ENCODE peak calls at places on chromosomes 13 and 19, in eight cellular contexts. I is colonic mucosa, K is ecto neural progenitor cell, F is DMS153, S is HT1080, Q is memory B cell, N is progenitor cell of endocrine pancreas, B is HCEC 1CT. M is an unnamed sample.

GRCh38 chr13:44004881-44005280 is 125.2 kb downstream of the LACC1 start:
- DNase-seq in B (peak; percentile 45), N (no peak), I (no peak), Q (no peak), K (no peak), F (no peak), S (peak; percentile 87), M (no peak)

GRCh38 chr13:43307221-43307920 is 284.0 kb downstream of the DNAJC15 start:
- DNase-seq in Q (no peak), I (no peak), F (no peak), N (no peak), B (no peak), S (no peak), K (no peak), M (no peak)

GRCh38 chr19:46448601-46449000 is 19.9 kb upstream of the PNMA8C start:
- DNase-seq in I (no peak), S (no peak), Q (no peak), B (no peak), K (no peak), N (no peak), F (no peak), M (no peak)

GRCh38 chr19:43560687-43561086 is 14.6 kb downstream of the XRCC1 start:
- DNase-seq in S (peak; percentile 34), B (peak; percentile 36), F (no peak), Q (no peak), N (no peak), I (no peak), K (no peak), M (no peak)

GRCh38 chr13:60873116-60873515 is 476.1 kb downstream of the TDRD3 start:
- DNase-seq in S (no peak), N (no peak), F (no peak), Q (no peak), K (no peak), I (no peak), B (no peak), M (no peak)

GRCh38 chr13:42466609-42467008 is 107.3 kb upstream of the TNFSF11 start:
- DNase-seq in S (no peak), K (no peak), I (no peak), B (no peak), F (no peak), Q (no peak), N (no peak), M (no peak)

GRCh38 chr13:95226476-95226875 is 74.8 kb downstream of the ABCC4 start:
- DNase-seq in I (no peak), B (no peak), F (no peak), Q (no peak), S (no peak), N (no peak), K (no peak), M (no peak)

GRCh38 chr13:42807866-42808265 is 26.5 kb downstream of the FAM216B start:
- DNase-seq in S (peak; percentile 88), F (no peak), I (no peak), B (peak; percentile 83), N (no peak), Q (no peak), K (no peak), M (no peak)

GRCh38 chr19:50947123-50947522 is 5.7 kb downstream of the KLK5 start:
- DNase-seq in N (no peak), S (no peak), K (no peak), I (no peak), Q (no peak), B (no peak), F (no peak), M (no peak)

GRCh38 chr13:43573361-43573740 is 213.4 kb downstream of the ENOX1 start:
- DNase-seq in N (no peak), K (no peak), S (no peak), I (no peak), B (no peak), F (no peak), Q (no peak), M (no peak)

GRCh38 chr13:32254416-32254815 is 60.7 kb downstream of the ZAR1L start:
- DNase-seq in S (no peak), K (no peak), Q (no peak), I (no peak), B (no peak), N (no peak), F (no peak), M (no peak)

GRCh38 chr13:23462815-23463559 is 29.5 kb upstream of the SACS start:
- DNase-seq in I (no peak), K (no peak), S (no peak), N (no peak), Q (no peak), B (no peak), F (no peak), M (no peak)

GRCh38 chr13:36124236-36124822 is 6.9 kb downstream of the DCLK1 start:
- DNase-seq in K (no peak), B (no peak), I (no peak), S (peak; percentile 42), F (no peak), Q (no peak), N (no peak), M (no peak)

GRCh38 chr13:46489586-46490023 is 63.4 kb upstream of the LRCH1 start:
- DNase-seq in Q (no peak), I (no peak), F (no peak), K (no peak), N (no peak), B (peak; percentile 87), S (peak; percentile 90), M (no peak)

GRCh38 chr13:26074706-26075105 is 22.9 kb upstream of the SHISA2 start:
- DNase-seq in B (no peak), Q (no peak), K (no peak), S (peak; percentile 48), F (no peak), N (no peak), I (no peak), M (no peak)

GRCh38 chr13:44409595-44409994 is 36.0 kb downstream of the SERP2 start:
- DNase-seq in S (no peak), K (no peak), F (no peak), N (no peak), I (no peak), Q (no peak), B (no peak), M (no peak)

GRCh38 chr19:11887618-11888531 is at the start of gene ZNF69:
- DNase-seq in I (peak; percentile 98), F (no peak), Q (peak; percentile 48), B (no peak), K (peak; percentile 96), S (no peak), N (peak; percentile 92), M (peak; percentile 67)

GRCh38 chr13:111139874-111140561 is 24.9 kb downstream of the ARHGEF7 start:
- DNase-seq in K (no peak), F (peak; percentile 97), B (no peak), Q (no peak), I (no peak), N (no peak), S (no peak), M (peak; percentile 97)

GRCh38 chr19:35718345-35719041 is 690 bp downstream of the KMT2B start:
- DNase-seq in B (no peak), K (peak; percentile 70), N (no peak), S (no peak), Q (peak; percentile 56), F (no peak), I (peak; percentile 42), M (no peak)

GRCh38 chr13:99741979-99742378 is 229.6 kb downstream of the ZIC5 start:
- DNase-seq in B (no peak), Q (no peak), N (no peak), F (no peak), I (peak; percentile 49), K (no peak), S (no peak), M (no peak)